ENCODE peak calls at places on chromosomes 5 and 9, in seven cellular contexts. W is neuronal stem cell, T is H9, Q is H1, G is mesenchymal stem cell, F is trophoblast cell, M is IMR-90. I is an unnamed sample. For H3K79me1, the result is how much of the 10 kb centered on the place peaks cover.

GRCh38 chr9:114163517-114163924 is 8.2 kb downstream of the COL27A1 start:
- DNase-seq in W (no peak), T (peak), Q (peak), G (peak), F (peak), M (peak), I (peak)

GRCh38 chr5:52682492-52682891 is 105.2 kb upstream of the ITGA1 start:
- DNase-seq in W (no peak), T (peak), Q (peak), G (no peak), F (no peak), M (no peak), I (peak)

GRCh38 chr5:92822183-92822582 is 758.8 kb downstream of the NR2F1-AS1 start:
- DNase-seq in W (no peak), T (peak), Q (no peak), G (no peak), F (no peak), M (no peak), I (no peak)

GRCh38 chr9:14323083-14323968 is 9.4 kb upstream of the NFIB start:
- DNase-seq in W (no peak), T (no peak), Q (no peak), G (peak), F (peak), M (no peak), I (no peak)

GRCh38 chr5:14174235-14174636 is 31.1 kb downstream of the TRIO start:
- DNase-seq in W (no peak), T (peak), Q (no peak), G (peak), F (peak), M (peak), I (peak)

GRCh38 chr5:69156456-69156855 is 10.5 kb upstream of the CCNB1 start:
- DNase-seq in W (no peak), T (no peak), Q (no peak), G (no peak), F (peak), M (no peak), I (no peak)

GRCh38 chr5:172860520-172861443 is 26.7 kb downstream of the ERGIC1 start:
- DNase-seq in W (no peak), T (no peak), Q (no peak), G (no peak), F (no peak), M (peak), I (no peak)

GRCh38 chr9:99356512-99356971 is 134.5 kb downstream of the SEC61B start:
- DNase-seq in W (no peak), T (no peak), Q (no peak), G (no peak), F (peak), M (no peak), I (no peak)

GRCh38 chr9:2800385-2801179 is 43.3 kb downstream of the PUM3 start:
- DNase-seq in W (no peak), T (no peak), Q (no peak), G (no peak), F (peak), M (peak), I (peak)

GRCh38 chr5:129807162-129807814 is 59.4 kb downstream of the MINAR2 start:
- DNase-seq in W (no peak), T (no peak), Q (no peak), G (no peak), F (no peak), M (no peak), I (no peak)
- H3K79me1 ChIP-seq in W (under half), T (under half), Q (under half), G (under half), F (under half), M (under half), I (under half)

GRCh38 chr9:7615344-7615743 is 184.2 kb downstream of the DMAC1 start:
- DNase-seq in W (no peak), T (no peak), Q (no peak), G (no peak), F (no peak), M (no peak), I (no peak)
- H2BK5ac ChIP-seq in W (no peak), T (no peak), Q (no peak), G (no peak), F (no peak), M (no peak), I (no peak)

DNA sequence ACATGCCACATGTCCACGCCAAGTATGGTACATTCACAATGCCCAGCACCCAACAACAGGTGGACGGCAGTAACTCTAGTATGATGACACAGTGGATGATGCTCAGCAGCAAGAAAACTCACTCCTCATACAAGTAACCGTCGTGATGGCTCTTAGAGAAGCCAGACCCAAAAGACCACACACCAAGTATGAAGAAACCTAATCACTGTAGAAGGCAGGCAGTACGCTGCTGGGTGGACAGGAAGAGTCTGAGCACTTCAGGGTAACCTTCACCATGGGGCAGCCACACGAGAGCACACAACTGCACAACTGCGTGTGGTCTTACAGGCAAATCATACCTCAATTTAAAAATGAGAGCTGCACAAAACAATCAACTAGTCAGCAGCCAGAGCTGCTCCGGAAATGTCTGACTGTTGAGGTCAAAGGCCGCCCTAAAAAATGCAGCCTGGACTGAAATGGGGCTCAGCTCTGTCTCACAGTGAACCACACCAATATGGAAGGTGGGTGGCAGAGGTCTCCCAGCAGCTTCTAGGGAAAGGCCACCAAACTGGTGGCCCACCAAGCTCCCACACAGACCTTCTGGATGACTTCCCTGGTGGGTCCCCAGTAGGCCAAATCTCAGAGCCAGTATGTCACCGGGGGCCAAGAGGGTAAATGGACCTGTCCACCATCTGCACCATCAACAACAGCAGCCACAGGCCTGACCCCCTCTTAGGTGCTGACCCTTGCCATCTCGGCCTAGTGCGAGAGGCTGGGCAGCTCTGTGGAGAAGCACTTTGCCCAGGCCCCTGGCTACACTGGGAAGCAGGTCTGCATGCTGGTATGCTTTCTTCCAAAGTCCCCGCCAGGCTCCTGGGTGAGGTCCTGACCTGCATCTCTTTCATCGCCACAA is 17.8 kb downstream of the BICD2 start:
- DNase-seq in W (no peak), T (peak), Q (no peak), G (peak), F (no peak), M (peak), I (no peak)
- H3K4me2 ChIP-seq in W (no peak), T (no peak), Q (no peak), G (no peak), F (peak), M (peak), I (no peak)

DNA sequence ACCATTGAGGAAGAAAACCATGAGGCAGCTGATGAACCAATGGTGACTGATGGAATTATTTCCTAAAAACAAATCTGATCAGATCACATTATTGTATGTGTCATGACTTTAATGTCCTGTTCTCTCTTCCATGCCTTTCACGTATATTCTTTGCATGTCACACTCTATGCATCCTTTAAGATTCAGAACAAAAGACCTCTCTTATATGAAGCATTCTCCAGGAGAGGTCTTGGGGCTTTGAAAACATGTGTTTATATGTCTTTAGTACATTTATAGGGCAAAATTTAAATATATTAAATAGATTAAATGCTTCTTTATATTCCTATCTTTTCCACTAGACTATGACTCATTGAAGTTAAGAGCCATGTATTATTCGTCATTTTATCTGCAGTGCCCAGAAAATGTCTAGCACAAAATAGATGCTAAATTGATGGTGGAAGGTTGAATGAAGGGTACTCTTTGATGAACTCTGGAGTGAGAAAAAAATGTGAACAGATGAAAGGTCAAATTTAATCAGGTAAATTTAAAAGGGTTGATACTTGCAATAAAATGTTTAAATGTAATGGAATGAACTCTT is 196.3 kb downstream of the PSAT1 start:
- DNase-seq in W (no peak), T (no peak), Q (no peak), G (no peak), F (no peak), M (no peak), I (no peak)
- H3K79me1 ChIP-seq in W (under half), T (under half), Q (under half), G (under half), F (under half), M (under half), I (under half)

GRCh38 chr5:143265995-143266394 is 137.5 kb downstream of the NR3C1 start:
- DNase-seq in W (no peak), T (no peak), Q (no peak), G (no peak), F (no peak), M (no peak), I (no peak)

GRCh38 chr5:143262393-143263174 is 140.9 kb downstream of the NR3C1 start:
- DNase-seq in W (no peak), T (no peak), Q (no peak), G (peak), F (no peak), M (peak), I (no peak)

GRCh38 chr5:143267186-143267585 is 136.3 kb downstream of the NR3C1 start:
- DNase-seq in W (no peak), T (no peak), Q (no peak), G (no peak), F (no peak), M (no peak), I (no peak)

GRCh38 chr5:143261748-143262392 is 141.6 kb downstream of the NR3C1 start:
- DNase-seq in W (no peak), T (no peak), Q (no peak), G (peak), F (no peak), M (peak), I (no peak)

DNA sequence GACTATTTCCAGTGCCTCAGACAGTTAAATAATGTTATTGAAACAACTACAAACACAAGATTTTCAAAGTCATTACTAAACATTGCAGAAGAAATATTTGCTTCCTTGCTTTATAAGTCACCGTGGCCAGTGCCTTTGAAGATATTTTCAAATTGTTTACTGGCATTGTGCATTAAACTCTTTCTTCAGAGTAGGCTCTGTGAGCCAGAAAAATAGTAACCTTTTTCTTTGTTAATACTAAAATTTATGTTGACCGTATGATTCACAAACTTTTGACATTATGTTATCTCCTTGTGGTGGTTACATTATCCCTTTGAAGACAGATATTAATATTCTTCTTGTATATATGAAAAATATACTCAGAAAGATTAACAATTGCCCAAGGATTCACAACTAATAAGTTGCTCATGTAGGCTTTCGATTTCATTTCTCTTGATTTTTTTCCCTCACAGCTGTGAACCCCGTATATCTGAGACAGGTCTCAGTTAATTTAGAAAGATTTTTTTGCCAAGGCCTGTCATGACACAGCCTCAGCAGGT is 140.1 kb downstream of the NR3C1 start:
- DNase-seq in W (no peak), T (no peak), Q (no peak), G (peak), F (no peak), M (peak), I (no peak)
- H2BK5ac ChIP-seq in W (no peak), T (no peak), Q (no peak), G (no peak), F (no peak), M (peak), I (no peak)

I was measured in mesendoderm.